ENCODE peak calls at places on chromosomes 2 and 18, in ten cellular contexts. E is OCI-LY7, M is nephron progenitor cell, O is activated B cell treated with CpG ODN at 0.5 μM for 24 hours, X is dorsolateral prefrontal cortex, Y is RWPE1, Q is endothelial cell, T is AG09309, J is stomach, F is bronchial epithelial cell. R is an unnamed sample.
A peak's percentile ranks its signal among the peaks of the same experiment; 100 is the strongest.

GRCh38 chr18:59706499-59706898 is 9.3 kb upstream of the CCBE1 start:
- DNase-seq in E (no peak), M (no peak), O (no peak), X (no peak), Y (no peak), Q (no peak), T (no peak), J (no peak), F (no peak), R (no peak)

GRCh38 chr2:240579771-240580614 is 6.5 kb upstream of the CAPN10 start:
- DNase-seq in E (peak; percentile 76), M (no peak), O (peak; percentile 38), X (no peak), Y (peak; percentile 78), Q (no peak), T (peak; percentile 81), J (peak; percentile 78), F (peak; percentile 83), R (peak; percentile 91)

GRCh38 chr2:42879913-42880737 is 87.7 kb upstream of the HAAO start:
- DNase-seq in E (no peak), M (no peak), O (no peak), X (no peak), Y (no peak), Q (no peak), T (no peak), J (no peak), F (peak; percentile 47), R (no peak)

GRCh38 chr2:121804997-121805766 is 49.7 kb downstream of the TSN start:
- DNase-seq in E (peak; percentile 30), M (no peak), O (no peak), X (no peak), Y (no peak), Q (no peak), T (no peak), J (no peak), F (no peak), R (no peak)

GRCh38 chr18:70359071-70359470 is 70.2 kb downstream of the SOCS6 start:
- DNase-seq in E (no peak), M (no peak), O (no peak), X (no peak), Y (no peak), Q (no peak), T (no peak), J (no peak), F (peak; percentile 56), R (no peak)

GRCh38 chr2:191977754-191978153 is 130.9 kb upstream of the CAVIN2 start:
- DNase-seq in E (no peak), M (no peak), O (no peak), X (no peak), Y (no peak), Q (no peak), T (no peak), J (no peak), F (no peak), R (no peak)

GRCh38 chr2:16717477-16717876 is 51.8 kb upstream of the CYRIA start:
- DNase-seq in E (no peak), M (no peak), O (no peak), X (no peak), Y (no peak), Q (no peak), T (no peak), J (no peak), F (no peak), R (no peak)

GRCh38 chr2:176105078-176105726 is 1.9 kb upstream of the HOXD11 start:
- DNase-seq in E (no peak), M (no peak), O (no peak), X (no peak), Y (no peak), Q (no peak), T (no peak), J (no peak), F (no peak), R (no peak)

GRCh38 chr2:37005118-37005868 is 39.0 kb upstream of the STRN start:
- DNase-seq in E (peak; percentile 50), M (no peak), O (no peak), X (no peak), Y (no peak), Q (no peak), T (no peak), J (no peak), F (peak; percentile 60), R (peak; percentile 62)

GRCh38 chr2:60550151-60550983 is 3.1 kb downstream of the BCL11A start:
- DNase-seq in E (peak; percentile 91), M (peak; percentile 74), O (peak; percentile 68), X (peak; percentile 67), Y (peak; percentile 71), Q (peak; percentile 69), T (peak; percentile 59), J (peak; percentile 79), F (peak; percentile 74), R (peak; percentile 92)

GRCh38 chr18:7071600-7071999 is 46.0 kb downstream of the LAMA1 start:
- DNase-seq in E (no peak), M (no peak), O (no peak), X (no peak), Y (no peak), Q (no peak), T (no peak), J (no peak), F (no peak), R (no peak)

GRCh38 chr18:957829-958228 is 53.2 kb downstream of the ADCYAP1 start:
- DNase-seq in E (no peak), M (no peak), O (no peak), X (no peak), Y (no peak), Q (no peak), T (no peak), J (no peak), F (peak; percentile 7), R (no peak)

GRCh38 chr2:72036595-72036994 is 111.1 kb downstream of the CYP26B1 start:
- DNase-seq in E (no peak), M (no peak), O (no peak), X (no peak), Y (no peak), Q (no peak), T (no peak), J (no peak), F (no peak), R (no peak)

GRCh38 chr2:96169868-96170507 is 24.7 kb upstream of the DUSP2 start:
- DNase-seq in E (no peak), M (no peak), O (no peak), X (no peak), Y (no peak), Q (no peak), T (no peak), J (no peak), F (no peak), R (no peak)

GRCh38 chr2:156317631-156318030 is 14.9 kb downstream of the NR4A2 start:
- DNase-seq in E (no peak), M (no peak), O (no peak), X (no peak), Y (no peak), Q (no peak), T (no peak), J (no peak), F (no peak), R (no peak)

DNA sequence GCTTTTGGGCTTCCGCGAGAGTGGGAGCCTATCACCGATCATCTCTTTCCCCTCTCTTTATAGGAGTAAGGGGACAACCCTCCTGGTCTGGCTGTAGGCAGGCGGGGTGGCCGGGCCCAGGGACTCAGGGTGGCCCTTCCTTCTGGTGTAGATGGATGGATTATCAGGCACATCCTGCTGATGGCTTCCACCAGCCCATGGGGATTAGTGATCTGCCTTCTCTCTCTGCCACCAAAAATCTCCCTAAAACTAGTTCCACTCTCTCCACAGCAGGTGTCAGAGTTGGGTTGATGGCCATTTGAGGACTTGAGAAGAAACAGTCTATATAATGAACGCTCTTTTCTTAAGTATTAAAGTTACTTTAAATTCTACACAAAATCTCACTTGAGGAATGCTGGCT is 37.4 kb downstream of the NCK2 start:
- DNase-seq in E (no peak), M (no peak), O (no peak), X (no peak), Y (no peak), Q (no peak), T (no peak), J (no peak), F (no peak), R (peak; percentile 12)
- TF ChIP-seq CTCF in E (peak; percentile 40), M (no peak), O (no peak), X (no peak), Y (no peak), Q (no peak), T (peak; percentile 19), J (no peak), F (no peak), R (no peak)

DNA sequence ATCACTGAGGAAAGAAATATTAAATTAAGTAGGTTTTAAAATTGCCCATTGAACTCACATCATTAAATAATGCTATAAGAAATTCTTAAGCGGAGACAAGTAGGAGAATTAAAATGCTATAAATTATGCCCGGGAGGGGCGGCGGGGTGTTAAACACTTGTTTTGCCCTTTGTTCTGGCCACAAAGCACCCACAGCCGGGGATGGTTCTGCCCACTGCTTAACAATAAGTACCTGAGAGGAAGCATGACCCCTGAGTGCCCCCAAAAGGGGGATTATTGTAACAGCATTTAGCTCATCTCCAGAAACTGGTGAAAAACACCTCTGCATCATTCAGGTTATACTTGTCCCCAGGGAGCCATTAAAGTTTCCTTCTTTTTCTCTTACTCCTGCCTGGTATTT is 332.7 kb upstream of the POU3F3 start:
- DNase-seq in E (peak; percentile 12), M (no peak), O (no peak), X (no peak), Y (no peak), Q (peak; percentile 20), T (no peak), J (no peak), F (no peak), R (no peak)
- TF ChIP-seq CTCF in E (peak; percentile 61), M (no peak), O (no peak), X (peak; percentile 11), Y (no peak), Q (no peak), T (no peak), J (no peak), F (no peak), R (no peak)

GRCh38 chr2:64586883-64587481 is 62.9 kb downstream of the AFTPH start:
- DNase-seq in E (peak; percentile 65), M (no peak), O (no peak), X (no peak), Y (peak; percentile 61), Q (no peak), T (peak; percentile 27), J (no peak), F (peak; percentile 64), R (no peak)
- TF ChIP-seq CTCF in E (peak; percentile 93), M (peak; percentile 62), O (peak; percentile 77), X (peak; percentile 73), Y (peak; percentile 67), Q (peak; percentile 30), T (peak; percentile 60), J (peak; percentile 32), F (peak; percentile 62), R (peak; percentile 40)

DNA sequence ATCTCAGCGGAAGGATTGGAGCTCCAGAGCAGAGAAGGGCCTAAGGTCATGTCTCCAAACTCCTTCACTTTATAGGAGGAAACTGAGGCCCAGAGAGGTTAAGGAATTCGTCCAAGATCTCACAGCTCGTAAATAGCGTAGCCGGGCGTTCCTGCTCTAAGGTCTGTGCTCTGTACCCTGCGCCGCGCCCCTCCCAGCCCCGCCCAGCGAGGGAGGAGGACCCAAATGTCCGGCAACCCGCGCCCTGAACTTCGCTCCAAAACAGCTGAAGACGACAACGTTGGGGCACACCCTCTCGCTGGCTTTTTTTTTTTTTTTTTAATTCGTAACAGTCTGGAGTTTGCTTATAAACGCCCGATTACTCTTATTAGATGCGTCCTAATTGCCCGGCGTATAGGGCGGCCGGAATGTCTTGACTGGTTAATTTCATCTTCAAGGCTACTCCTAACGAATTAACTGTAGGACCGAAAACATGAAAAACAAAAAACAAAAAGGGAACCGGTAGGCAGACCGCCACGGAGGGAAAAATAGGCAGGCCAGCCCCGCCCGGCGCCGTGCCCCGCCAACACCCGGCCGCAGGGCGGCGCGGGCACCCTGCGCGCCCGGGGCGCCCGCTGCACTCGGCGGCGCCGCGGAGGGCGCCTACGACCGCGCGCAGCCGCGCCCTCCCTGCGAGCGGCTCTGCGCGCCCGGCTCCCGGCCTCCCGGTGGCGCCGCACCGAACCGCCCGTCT is 928 bp upstream of the FOSL2 start:
- DNase-seq in E (peak; percentile 68), M (peak; percentile 53), O (no peak), X (peak; percentile 59), Y (peak; percentile 64), Q (peak; percentile 57), T (no peak), J (peak; percentile 93), F (peak; percentile 70), R (peak; percentile 98)
- TF ChIP-seq CTCF in E (peak; percentile 34), M (no peak), O (no peak), X (no peak), Y (peak; percentile 50), Q (no peak), T (no peak), J (no peak), F (peak; percentile 9), R (no peak)